ENCODE peak calls at places on chromosomes 16 and 17, in six cellular contexts. One of them, this sample, is unnamed.

GRCh38 chr16:67650023-67650422 is 5.1 kb downstream of the CARMIL2 start:
- DNase-seq in cardiac muscle cell: no peak
- DNase-seq in GM12864: no peak
- DNase-seq in activated CD4-positive, alpha-beta T cell treated with anti-CD3 and anti-CD28 coated beads, Interleukin-2, amount 10 ng/mL, durations not matched to agents 7 days and 5 days: no peak
- DNase-seq in NCI-H526: no peak
- DNase-seq in non-pigmented ciliary epithelial cell: no peak
- DNase-seq in this sample: no peak

GRCh38 chr16:10767127-10767526 is 23.5 kb downstream of the NUBP1 start:
- DNase-seq in cardiac muscle cell: no peak
- DNase-seq in GM12864: no peak
- DNase-seq in activated CD4-positive, alpha-beta T cell treated with anti-CD3 and anti-CD28 coated beads, Interleukin-2, amount 10 ng/mL, durations not matched to agents 7 days and 5 days: no peak
- DNase-seq in NCI-H526: no peak
- DNase-seq in non-pigmented ciliary epithelial cell: no peak
- DNase-seq in this sample: no peak

GRCh38 chr16:31331807-31332301 is 23.1 kb upstream of the ITGAX start:
- DNase-seq in cardiac muscle cell: no peak
- DNase-seq in GM12864: no peak
- DNase-seq in activated CD4-positive, alpha-beta T cell treated with anti-CD3 and anti-CD28 coated beads, Interleukin-2, amount 10 ng/mL, durations not matched to agents 7 days and 5 days: no peak
- DNase-seq in NCI-H526: no peak
- DNase-seq in non-pigmented ciliary epithelial cell: no peak
- DNase-seq in this sample: no peak

GRCh38 chr16:69620564-69620963 is 54.8 kb downstream of the NFAT5 start:
- DNase-seq in cardiac muscle cell: peak; percentile 51
- DNase-seq in GM12864: no peak
- DNase-seq in activated CD4-positive, alpha-beta T cell treated with anti-CD3 and anti-CD28 coated beads, Interleukin-2, amount 10 ng/mL, durations not matched to agents 7 days and 5 days: no peak
- DNase-seq in NCI-H526: no peak
- DNase-seq in non-pigmented ciliary epithelial cell: no peak
- DNase-seq in this sample: no peak

GRCh38 chr17:32772453-32773025 is 104.4 kb downstream of the MYO1D start:
- DNase-seq in cardiac muscle cell: no peak
- DNase-seq in GM12864: no peak
- DNase-seq in activated CD4-positive, alpha-beta T cell treated with anti-CD3 and anti-CD28 coated beads, Interleukin-2, amount 10 ng/mL, durations not matched to agents 7 days and 5 days: no peak
- DNase-seq in NCI-H526: no peak
- DNase-seq in non-pigmented ciliary epithelial cell: no peak
- DNase-seq in this sample: no peak

GRCh38 chr17:11446316-11446715 is 152.0 kb upstream of the DNAH9 start:
- DNase-seq in cardiac muscle cell: no peak
- DNase-seq in GM12864: no peak
- DNase-seq in activated CD4-positive, alpha-beta T cell treated with anti-CD3 and anti-CD28 coated beads, Interleukin-2, amount 10 ng/mL, durations not matched to agents 7 days and 5 days: no peak
- DNase-seq in NCI-H526: no peak
- DNase-seq in non-pigmented ciliary epithelial cell: no peak
- DNase-seq in this sample: no peak

GRCh38 chr17:7383371-7383741 is 2.5 kb downstream of the TNK1 start:
- DNase-seq in cardiac muscle cell: no peak
- DNase-seq in GM12864: no peak
- DNase-seq in activated CD4-positive, alpha-beta T cell treated with anti-CD3 and anti-CD28 coated beads, Interleukin-2, amount 10 ng/mL, durations not matched to agents 7 days and 5 days: no peak
- DNase-seq in NCI-H526: no peak
- DNase-seq in non-pigmented ciliary epithelial cell: no peak
- DNase-seq in this sample: no peak

GRCh38 chr17:47843391-47843730 is 2.3 kb upstream of the SCRN2 start:
- DNase-seq in cardiac muscle cell: no peak
- DNase-seq in GM12864: no peak
- DNase-seq in activated CD4-positive, alpha-beta T cell treated with anti-CD3 and anti-CD28 coated beads, Interleukin-2, amount 10 ng/mL, durations not matched to agents 7 days and 5 days: no peak
- DNase-seq in NCI-H526: no peak
- DNase-seq in non-pigmented ciliary epithelial cell: no peak
- DNase-seq in this sample: no peak

GRCh38 chr16:47511882-47512281 is 50.8 kb downstream of the PHKB start:
- DNase-seq in cardiac muscle cell: no peak
- DNase-seq in GM12864: no peak
- DNase-seq in activated CD4-positive, alpha-beta T cell treated with anti-CD3 and anti-CD28 coated beads, Interleukin-2, amount 10 ng/mL, durations not matched to agents 7 days and 5 days: no peak
- DNase-seq in NCI-H526: no peak
- DNase-seq in non-pigmented ciliary epithelial cell: no peak
- DNase-seq in this sample: no peak

GRCh38 chr17:77451271-77451893 is 310.6 kb downstream of the SEC14L1 start:
- DNase-seq in cardiac muscle cell: peak; percentile 89
- DNase-seq in GM12864: no peak
- DNase-seq in activated CD4-positive, alpha-beta T cell treated with anti-CD3 and anti-CD28 coated beads, Interleukin-2, amount 10 ng/mL, durations not matched to agents 7 days and 5 days: peak; percentile 81
- DNase-seq in NCI-H526: peak; percentile 86
- DNase-seq in non-pigmented ciliary epithelial cell: no peak
- DNase-seq in this sample: peak; percentile 39

GRCh38 chr17:28497931-28498330 is 8.2 kb upstream of the FOXN1 start:
- DNase-seq in cardiac muscle cell: no peak
- DNase-seq in GM12864: no peak
- DNase-seq in activated CD4-positive, alpha-beta T cell treated with anti-CD3 and anti-CD28 coated beads, Interleukin-2, amount 10 ng/mL, durations not matched to agents 7 days and 5 days: no peak
- DNase-seq in NCI-H526: peak; percentile 82
- DNase-seq in non-pigmented ciliary epithelial cell: no peak
- DNase-seq in this sample: no peak

GRCh38 chr17:43591750-43592562 is 45.8 kb upstream of the ETV4 start:
- DNase-seq in cardiac muscle cell: peak; percentile 90
- DNase-seq in GM12864: no peak
- DNase-seq in activated CD4-positive, alpha-beta T cell treated with anti-CD3 and anti-CD28 coated beads, Interleukin-2, amount 10 ng/mL, durations not matched to agents 7 days and 5 days: no peak
- DNase-seq in NCI-H526: no peak
- DNase-seq in non-pigmented ciliary epithelial cell: no peak
- DNase-seq in this sample: no peak

GRCh38 chr17:28018439-28019070 is 23.9 kb upstream of the NLK start:
- DNase-seq in cardiac muscle cell: peak; percentile 49
- DNase-seq in GM12864: no peak
- DNase-seq in activated CD4-positive, alpha-beta T cell treated with anti-CD3 and anti-CD28 coated beads, Interleukin-2, amount 10 ng/mL, durations not matched to agents 7 days and 5 days: no peak
- DNase-seq in NCI-H526: no peak
- DNase-seq in non-pigmented ciliary epithelial cell: no peak
- DNase-seq in this sample: no peak

GRCh38 chr16:67183284-67183626 is 508 bp downstream of the MATCAP1 start:
- DNase-seq in cardiac muscle cell: no peak
- DNase-seq in GM12864: no peak
- DNase-seq in activated CD4-positive, alpha-beta T cell treated with anti-CD3 and anti-CD28 coated beads, Interleukin-2, amount 10 ng/mL, durations not matched to agents 7 days and 5 days: no peak
- DNase-seq in NCI-H526: no peak
- DNase-seq in non-pigmented ciliary epithelial cell: no peak
- DNase-seq in this sample: no peak

GRCh38 chr16:79049040-79049439 is 551.5 kb downstream of the MAF start:
- DNase-seq in cardiac muscle cell: no peak
- DNase-seq in GM12864: no peak
- DNase-seq in activated CD4-positive, alpha-beta T cell treated with anti-CD3 and anti-CD28 coated beads, Interleukin-2, amount 10 ng/mL, durations not matched to agents 7 days and 5 days: no peak
- DNase-seq in NCI-H526: no peak
- DNase-seq in non-pigmented ciliary epithelial cell: no peak
- DNase-seq in this sample: no peak

This sample was measured in AML-193.